ENCODE peak calls at places on chromosomes 3 and 15, in four cellular contexts. One of them, this sample, is unnamed.

GRCh38 chr15:80061581-80061980 is 2.1 kb downstream of the ZFAND6 start:
- DNase-seq in neural crest cell: no peak
- DNase-seq in cardiac fibroblast: peak
- DNase-seq in progenitor cell of endocrine pancreas: no peak
- DNase-seq in this sample: no peak

GRCh38 chr3:59839810-59840515 is 790.1 kb upstream of the CFAP20DC start:
- DNase-seq in neural crest cell: no peak
- DNase-seq in cardiac fibroblast: no peak
- DNase-seq in progenitor cell of endocrine pancreas: no peak
- DNase-seq in this sample: no peak

GRCh38 chr3:20230954-20231353 is 44.9 kb upstream of the SGO1 start:
- DNase-seq in neural crest cell: no peak
- DNase-seq in cardiac fibroblast: no peak
- DNase-seq in progenitor cell of endocrine pancreas: no peak
- DNase-seq in this sample: no peak

GRCh38 chr15:41671656-41672636 is 11.7 kb downstream of the MGA start:
- DNase-seq in neural crest cell: no peak
- DNase-seq in cardiac fibroblast: no peak
- DNase-seq in progenitor cell of endocrine pancreas: no peak
- DNase-seq in this sample: no peak

GRCh38 chr3:17894434-17895060 is 152.1 kb upstream of the TBC1D5 start:
- DNase-seq in neural crest cell: peak
- DNase-seq in cardiac fibroblast: peak
- DNase-seq in progenitor cell of endocrine pancreas: peak
- DNase-seq in this sample: peak

GRCh38 chr3:41173926-41174702 is 25.2 kb upstream of the CTNNB1 start:
- DNase-seq in neural crest cell: no peak
- DNase-seq in cardiac fibroblast: no peak
- DNase-seq in progenitor cell of endocrine pancreas: no peak
- DNase-seq in this sample: no peak

GRCh38 chr15:49045691-49046112 is 544 bp downstream of the SECISBP2L start:
- DNase-seq in neural crest cell: no peak
- DNase-seq in cardiac fibroblast: peak
- DNase-seq in progenitor cell of endocrine pancreas: no peak
- DNase-seq in this sample: no peak

GRCh38 chr15:20645956-20646355 is 104.4 kb upstream of the GOLGA6L6 start:
- DNase-seq in neural crest cell: no peak
- DNase-seq in cardiac fibroblast: no peak
- DNase-seq in progenitor cell of endocrine pancreas: no peak
- DNase-seq in this sample: peak

GRCh38 chr3:188283347-188283746 is 129.4 kb downstream of the LPP start:
- DNase-seq in neural crest cell: no peak
- DNase-seq in cardiac fibroblast: peak
- DNase-seq in progenitor cell of endocrine pancreas: no peak
- DNase-seq in this sample: no peak

GRCh38 chr15:99565031-99565280 is 828 bp upstream of the MEF2A start:
- DNase-seq in neural crest cell: no peak
- DNase-seq in cardiac fibroblast: no peak
- DNase-seq in progenitor cell of endocrine pancreas: no peak
- DNase-seq in this sample: no peak

GRCh38 chr3:39189150-39189510 is 3.3 kb downstream of the XIRP1 start:
- DNase-seq in neural crest cell: no peak
- DNase-seq in cardiac fibroblast: no peak
- DNase-seq in progenitor cell of endocrine pancreas: no peak
- DNase-seq in this sample: no peak

GRCh38 chr3:63931290-63931689 is 19.1 kb upstream of the SCAANT1 start:
- DNase-seq in neural crest cell: no peak
- DNase-seq in cardiac fibroblast: no peak
- DNase-seq in progenitor cell of endocrine pancreas: no peak
- DNase-seq in this sample: no peak

GRCh38 chr3:39180183-39180545 is 12.2 kb downstream of the XIRP1 start:
- DNase-seq in neural crest cell: no peak
- DNase-seq in cardiac fibroblast: no peak
- DNase-seq in progenitor cell of endocrine pancreas: no peak
- DNase-seq in this sample: no peak

GRCh38 chr3:12352253-12352652 is 63.4 kb downstream of the PPARG start:
- DNase-seq in neural crest cell: no peak
- DNase-seq in cardiac fibroblast: peak
- DNase-seq in progenitor cell of endocrine pancreas: no peak
- DNase-seq in this sample: no peak

GRCh38 chr15:89630260-89630659 is 25.0 kb downstream of the KIF7 start:
- DNase-seq in neural crest cell: no peak
- DNase-seq in cardiac fibroblast: no peak
- DNase-seq in progenitor cell of endocrine pancreas: no peak
- DNase-seq in this sample: no peak

GRCh38 chr3:30518201-30518864 is 88.1 kb upstream of the TGFBR2 start:
- DNase-seq in neural crest cell: no peak
- DNase-seq in cardiac fibroblast: peak
- DNase-seq in progenitor cell of endocrine pancreas: no peak
- DNase-seq in this sample: no peak

GRCh38 chr3:50390523-50391177 is 31.3 kb upstream of the TMEM115 start:
- DNase-seq in neural crest cell: no peak
- DNase-seq in cardiac fibroblast: no peak
- DNase-seq in progenitor cell of endocrine pancreas: no peak
- DNase-seq in this sample: no peak

GRCh38 chr3:43468141-43468540 is 153.7 kb downstream of the ANO10 start:
- DNase-seq in neural crest cell: no peak
- DNase-seq in cardiac fibroblast: peak
- DNase-seq in progenitor cell of endocrine pancreas: no peak
- DNase-seq in this sample: no peak

GRCh38 chr15:60865507-60865906 is 363.6 kb downstream of the RORA start:
- DNase-seq in neural crest cell: no peak
- DNase-seq in cardiac fibroblast: peak
- DNase-seq in progenitor cell of endocrine pancreas: no peak
- DNase-seq in this sample: no peak

GRCh38 chr3:105970283-105970682 is 101.5 kb upstream of the CBLB start:
- DNase-seq in neural crest cell: no peak
- DNase-seq in cardiac fibroblast: peak
- DNase-seq in progenitor cell of endocrine pancreas: no peak
- DNase-seq in this sample: no peak

GRCh38 chr3:179071161-179071568 is 444 bp downstream of the ZMAT3 start:
- DNase-seq in neural crest cell: no peak
- DNase-seq in cardiac fibroblast: peak
- DNase-seq in progenitor cell of endocrine pancreas: peak
- DNase-seq in this sample: no peak

GRCh38 chr3:99895706-99896441 is 78.2 kb downstream of the CMSS1 start:
- DNase-seq in neural crest cell: no peak
- DNase-seq in cardiac fibroblast: peak
- DNase-seq in progenitor cell of endocrine pancreas: no peak
- DNase-seq in this sample: no peak

GRCh38 chr3:16352428-16352827 is 87.4 kb downstream of the OXNAD1 start:
- DNase-seq in neural crest cell: no peak
- DNase-seq in cardiac fibroblast: no peak
- DNase-seq in progenitor cell of endocrine pancreas: no peak
- DNase-seq in this sample: no peak

GRCh38 chr15:38769492-38769891 is 204.9 kb upstream of the RASGRP1 start:
- DNase-seq in neural crest cell: no peak
- DNase-seq in cardiac fibroblast: no peak
- DNase-seq in progenitor cell of endocrine pancreas: no peak
- DNase-seq in this sample: no peak

GRCh38 chr15:60299452-60300047 is 98.2 kb downstream of the ANXA2 start:
- DNase-seq in neural crest cell: no peak
- DNase-seq in cardiac fibroblast: peak
- DNase-seq in progenitor cell of endocrine pancreas: no peak
- DNase-seq in this sample: no peak

DNA sequence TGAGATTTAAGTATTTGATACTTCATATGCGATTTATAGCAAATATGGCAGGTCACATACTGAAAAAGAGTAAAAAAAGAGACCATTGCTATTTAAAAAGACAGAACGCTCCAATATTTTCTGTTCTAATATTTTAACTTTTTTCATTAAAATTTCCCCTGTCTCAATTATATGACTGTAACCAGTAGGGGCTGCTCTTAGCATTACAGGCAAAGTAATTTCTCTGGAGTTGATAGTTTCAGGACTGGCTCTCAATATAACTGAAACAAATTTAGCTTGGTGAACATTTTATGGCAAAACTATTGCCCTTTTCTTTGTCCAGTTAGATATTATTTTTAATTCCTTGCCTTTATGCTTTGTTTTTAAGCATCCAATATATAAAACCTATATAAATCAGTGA is 286.3 kb upstream of the ROBO2 start:
- DNase-seq in neural crest cell: no peak
- DNase-seq in cardiac fibroblast: no peak
- DNase-seq in progenitor cell of endocrine pancreas: no peak
- DNase-seq in this sample: no peak
- TF ChIP-seq CTCF in neural crest cell: peak
- TF ChIP-seq CTCF in cardiac fibroblast: no peak
- TF ChIP-seq CTCF in progenitor cell of endocrine pancreas: peak
- TF ChIP-seq CTCF in this sample: no peak

GRCh38 chr15:85840802-85841152 is 46.1 kb upstream of the KLHL25 start:
- DNase-seq in neural crest cell: no peak
- DNase-seq in cardiac fibroblast: no peak
- DNase-seq in progenitor cell of endocrine pancreas: no peak
- DNase-seq in this sample: no peak
- TF ChIP-seq CTCF in neural crest cell: peak
- TF ChIP-seq CTCF in cardiac fibroblast: no peak
- TF ChIP-seq CTCF in progenitor cell of endocrine pancreas: no peak
- TF ChIP-seq CTCF in this sample: peak

DNA sequence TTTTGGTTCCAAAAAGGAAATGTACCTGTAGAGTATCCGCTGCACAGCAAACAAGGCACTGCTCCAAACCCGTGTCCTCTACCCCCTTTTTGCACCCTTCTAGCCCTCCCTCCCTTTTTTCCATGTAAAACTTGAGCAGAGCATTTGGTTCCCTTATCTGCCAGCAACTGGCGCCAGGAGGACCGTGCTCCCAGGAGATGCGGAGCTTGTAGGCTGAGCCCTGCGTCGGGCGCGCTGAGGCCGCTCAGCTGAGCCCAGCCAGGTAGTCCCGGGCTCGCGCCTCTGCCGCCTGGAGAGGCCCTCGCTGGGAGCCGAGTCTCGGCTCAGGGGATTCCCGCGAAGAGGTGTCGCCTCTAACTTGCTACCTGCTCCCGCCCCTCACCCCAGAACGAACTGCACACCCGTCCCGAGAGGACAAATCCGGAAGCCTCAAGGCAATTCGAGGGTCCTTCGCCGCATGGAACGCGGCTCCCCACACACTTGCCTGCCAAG is 575 bp downstream of the TRPM7 start:
- DNase-seq in neural crest cell: peak
- DNase-seq in cardiac fibroblast: peak
- DNase-seq in progenitor cell of endocrine pancreas: peak
- DNase-seq in this sample: peak
- TF ChIP-seq CTCF in neural crest cell: no peak
- TF ChIP-seq CTCF in cardiac fibroblast: no peak
- TF ChIP-seq CTCF in progenitor cell of endocrine pancreas: no peak
- TF ChIP-seq CTCF in this sample: no peak

GRCh38 chr15:45780352-45780751 is 145.5 kb downstream of the SQOR start:
- DNase-seq in neural crest cell: no peak
- DNase-seq in cardiac fibroblast: no peak
- DNase-seq in progenitor cell of endocrine pancreas: no peak
- DNase-seq in this sample: no peak
- TF ChIP-seq CTCF in neural crest cell: no peak
- TF ChIP-seq CTCF in cardiac fibroblast: no peak
- TF ChIP-seq CTCF in progenitor cell of endocrine pancreas: no peak
- TF ChIP-seq CTCF in this sample: no peak

DNA sequence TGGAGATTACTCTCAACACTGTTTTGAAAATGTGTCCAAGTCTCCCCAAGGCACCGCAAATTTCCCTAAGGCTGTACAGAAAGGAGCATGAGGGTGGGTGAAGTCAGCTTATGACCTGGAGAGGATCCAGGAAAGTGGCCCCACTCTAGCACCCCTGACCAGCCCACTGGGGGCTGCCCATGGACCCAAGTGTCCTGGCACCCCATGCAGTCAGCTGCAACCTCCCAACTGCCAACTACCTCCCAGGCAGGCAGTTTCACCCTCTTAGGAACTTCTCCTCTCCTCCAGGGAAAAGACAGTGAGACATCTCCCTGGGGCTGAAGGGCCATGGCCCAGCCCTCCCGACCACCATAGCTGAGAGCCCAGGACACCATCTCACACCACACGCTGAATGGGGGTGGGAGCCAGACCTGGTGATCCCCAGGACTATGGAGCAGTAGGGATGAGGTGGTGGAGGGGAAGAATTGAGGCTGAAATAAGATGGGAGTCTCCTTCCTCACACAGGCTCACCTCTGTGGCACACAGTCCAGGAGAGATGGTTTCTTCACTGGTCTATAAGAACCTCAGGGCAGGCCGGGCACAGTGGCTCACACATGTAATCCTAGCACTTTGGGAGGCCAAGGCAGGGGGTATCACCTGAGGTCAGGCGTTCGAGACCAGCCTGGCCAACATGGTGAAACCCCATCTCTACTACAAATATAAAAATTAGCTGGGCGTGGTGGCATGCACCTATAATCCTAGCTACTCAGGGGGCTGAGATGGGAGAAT is 104.4 kb downstream of the DAPK2 start:
- DNase-seq in neural crest cell: no peak
- DNase-seq in cardiac fibroblast: no peak
- DNase-seq in progenitor cell of endocrine pancreas: no peak
- DNase-seq in this sample: no peak
- TF ChIP-seq CTCF in neural crest cell: no peak
- TF ChIP-seq CTCF in cardiac fibroblast: no peak
- TF ChIP-seq CTCF in progenitor cell of endocrine pancreas: no peak
- TF ChIP-seq CTCF in this sample: no peak

GRCh38 chr15:92097473-92098178 is 244.1 kb downstream of the SLCO3A1 start:
- DNase-seq in neural crest cell: peak
- DNase-seq in cardiac fibroblast: peak
- DNase-seq in progenitor cell of endocrine pancreas: peak
- DNase-seq in this sample: peak
- TF ChIP-seq CTCF in neural crest cell: peak
- TF ChIP-seq CTCF in cardiac fibroblast: peak
- TF ChIP-seq CTCF in progenitor cell of endocrine pancreas: peak
- TF ChIP-seq CTCF in this sample: peak

DNA sequence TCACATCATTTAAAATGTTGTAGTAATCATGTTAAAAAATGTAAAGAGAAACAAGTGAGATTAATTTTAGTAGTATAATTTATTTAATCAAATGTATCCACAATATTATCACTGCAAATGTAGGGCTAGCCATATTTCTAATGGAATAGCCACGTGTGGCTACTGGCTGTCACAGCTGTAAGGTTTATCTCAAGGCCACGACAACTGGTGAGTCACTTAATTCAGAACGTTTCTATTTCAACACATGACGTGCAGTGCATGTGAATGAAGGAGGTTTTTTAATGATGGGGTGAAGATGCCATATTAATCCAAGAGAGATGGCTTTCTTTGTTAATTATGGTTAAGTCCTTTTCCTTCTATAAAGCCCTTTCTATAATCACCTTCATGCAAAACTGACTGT is 212.0 kb downstream of the FEZF2 start:
- DNase-seq in neural crest cell: no peak
- DNase-seq in cardiac fibroblast: peak
- DNase-seq in progenitor cell of endocrine pancreas: no peak
- DNase-seq in this sample: no peak
- TF ChIP-seq CTCF in neural crest cell: no peak
- TF ChIP-seq CTCF in cardiac fibroblast: no peak
- TF ChIP-seq CTCF in progenitor cell of endocrine pancreas: no peak
- TF ChIP-seq CTCF in this sample: no peak

GRCh38 chr3:112730210-112730609 is 89.3 kb upstream of the CCDC80 start:
- DNase-seq in neural crest cell: no peak
- DNase-seq in cardiac fibroblast: peak
- DNase-seq in progenitor cell of endocrine pancreas: no peak
- DNase-seq in this sample: no peak
- TF ChIP-seq CTCF in neural crest cell: peak
- TF ChIP-seq CTCF in cardiac fibroblast: peak
- TF ChIP-seq CTCF in progenitor cell of endocrine pancreas: no peak
- TF ChIP-seq CTCF in this sample: no peak

This sample was measured in natural killer cell.